ENCODE peak calls at places on chromosome 17, in four cellular contexts. P is upper lobe of left lung, Z is sigmoid colon, R is endodermal cell. W is an unnamed sample.

GRCh38 chr17:58324409-58325288 is 3.9 kb downstream of the TSPOAP1 start:
- DNase-seq in P (peak), Z (no peak), R (peak), W (no peak)

GRCh38 chr17:50161023-50161910 is 4.5 kb upstream of the SGCA start:
- DNase-seq in R (peak), P (peak), Z (peak), W (peak)

GRCh38 chr17:67440311-67441051 is 63.4 kb downstream of the PITPNC1 start:
- DNase-seq in P (no peak), R (peak), Z (no peak), W (no peak)

GRCh38 chr17:78128616-78129384 is at the start of gene TMC6:
- DNase-seq in P (peak), Z (peak), R (peak), W (peak)

GRCh38 chr17:55710410-55710809 is 12.3 kb downstream of the TMEM100 start:
- DNase-seq in P (no peak), Z (no peak), R (peak), W (no peak)

GRCh38 chr17:9488556-9488955 is 87.1 kb downstream of the STX8 start:
- DNase-seq in Z (no peak), P (no peak), R (no peak), W (no peak)

GRCh38 chr17:45650601-45651000 is 133.5 kb upstream of the CRHR1 start:
- DNase-seq in R (no peak), Z (no peak), P (no peak), W (no peak)

GRCh38 chr17:14745541-14745940 is 444.7 kb downstream of the HS3ST3B1 start:
- DNase-seq in Z (no peak), P (no peak), R (no peak), W (no peak)

GRCh38 chr17:45123930-45124796 is 8.2 kb downstream of the PLCD3 start:
- DNase-seq in P (peak), R (peak), Z (peak), W (no peak)

GRCh38 chr17:45232514-45233422 is 11.1 kb downstream of the FMNL1 start:
- DNase-seq in R (no peak), Z (no peak), P (no peak), W (no peak)

GRCh38 chr17:7839199-7839889 is 5.3 kb downstream of the KDM6B start:
- DNase-seq in Z (peak), R (peak), P (peak), W (no peak)

GRCh38 chr17:46110219-46110618 is 83.0 kb downstream of the KANSL1 start:
- DNase-seq in Z (no peak), P (no peak), R (no peak), W (no peak)

GRCh38 chr17:15323147-15323546 is 18.2 kb downstream of the TEKT3 start:
- DNase-seq in P (no peak), Z (no peak), R (no peak), W (no peak)

GRCh38 chr17:30230596-30231125 is 4.8 kb downstream of the SLC6A4 start:
- DNase-seq in R (peak), Z (no peak), P (no peak), W (no peak)

GRCh38 chr17:3035256-3035967 is 28.0 kb downstream of the OR1D5 start:
- DNase-seq in P (no peak), Z (no peak), R (peak), W (no peak)

GRCh38 chr17:82367724-82368524 is 3.6 kb upstream of the UTS2R start:
- DNase-seq in Z (no peak), P (no peak), R (peak), W (no peak)

GRCh38 chr17:79802039-79802735 is 5.3 kb upstream of the CBX8 start:
- DNase-seq in R (no peak), P (no peak), Z (no peak), W (no peak)

GRCh38 chr17:49031965-49032928 is 35.1 kb downstream of the IGF2BP1 start:
- DNase-seq in Z (no peak), P (peak), R (peak), W (peak)

GRCh38 chr17:51668155-51668962 is 408.0 kb downstream of the UTP18 start:
- DNase-seq in R (no peak), Z (no peak), P (no peak), W (no peak)

GRCh38 chr17:68184141-68184571 is 63.7 kb upstream of the AMZ2 start:
- DNase-seq in P (no peak), R (peak), Z (no peak), W (no peak)

GRCh38 chr17:15944720-15945492 is at the start of gene ADORA2B:
- DNase-seq in R (peak), P (peak), Z (peak), W (peak)

GRCh38 chr17:49469831-49470568 is 25.1 kb upstream of the NGFR start:
- DNase-seq in P (no peak), Z (no peak), R (peak), W (peak)

GRCh38 chr17:32111141-32111771 is 31.0 kb upstream of the RHOT1 start:
- DNase-seq in P (no peak), R (peak), Z (peak), W (no peak)
- TF ChIP-seq CTCF in P (no peak), R (peak), Z (no peak), W (peak)

GRCh38 chr17:73657473-73658116 is 13.3 kb upstream of the SDK2 start:
- DNase-seq in R (peak), Z (no peak), P (peak), W (peak)
- TF ChIP-seq CTCF in R (peak), Z (peak), P (peak), W (peak)

DNA sequence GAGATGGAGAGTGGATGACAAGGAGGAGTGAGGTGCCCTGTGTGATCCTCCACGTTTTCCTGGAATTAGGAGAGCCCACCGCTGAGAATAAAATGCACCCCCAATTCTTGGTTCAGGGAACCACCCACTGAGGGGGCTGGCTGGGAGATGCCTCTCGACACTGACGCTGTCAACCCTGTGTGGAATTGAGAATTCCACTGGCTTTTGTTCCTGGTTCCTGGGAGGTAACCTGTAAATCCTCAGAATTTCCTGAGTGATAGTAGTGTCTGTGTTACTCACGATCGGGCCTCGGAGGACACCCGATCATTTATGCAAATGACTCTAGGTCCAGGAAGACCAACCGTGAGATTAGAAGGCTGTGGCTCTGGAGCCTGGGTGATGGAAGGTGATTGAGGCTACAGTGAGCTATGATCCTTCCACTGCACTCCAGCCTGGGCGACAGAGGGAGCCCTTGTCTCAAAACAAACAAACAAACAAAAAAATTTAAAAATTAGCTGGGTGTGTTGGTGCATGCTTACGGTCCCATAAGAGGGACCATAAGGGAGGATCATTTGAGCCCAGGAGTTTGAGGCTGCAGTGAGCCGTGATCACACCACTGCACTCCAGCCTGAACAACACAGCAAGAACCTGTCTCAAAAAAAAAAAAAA is 11.7 kb upstream of the PRPSAP1 start:
- DNase-seq in R (peak), Z (no peak), P (no peak), W (no peak)
- TF ChIP-seq CTCF in R (peak), Z (no peak), P (no peak), W (no peak)

GRCh38 chr17:61402073-61402541 is 2.5 kb downstream of the TBX2 start:
- DNase-seq in P (no peak), R (peak), Z (peak), W (no peak)
- TF ChIP-seq CTCF in P (no peak), R (no peak), Z (no peak), W (no peak)

GRCh38 chr17:44008205-44008909 is 3.9 kb downstream of the NAGS start:
- DNase-seq in P (no peak), Z (no peak), R (peak), W (no peak)
- TF ChIP-seq CTCF in P (no peak), Z (no peak), R (peak), W (no peak)

GRCh38 chr17:33716937-33717336 is 423.8 kb upstream of the ASIC2 start:
- DNase-seq in Z (no peak), R (no peak), P (no peak), W (no peak)

GRCh38 chr17:33709881-33710280 is 416.8 kb upstream of the ASIC2 start:
- DNase-seq in R (peak), Z (no peak), P (no peak), W (no peak)

GRCh38 chr17:33712120-33712519 is 419.0 kb upstream of the ASIC2 start:
- DNase-seq in Z (no peak), R (peak), P (no peak), W (no peak)
- TF ChIP-seq CTCF in Z (no peak), R (peak), P (no peak), W (peak)

W was measured in neural crest cell.